ENCODE peak calls at places on chromosomes 11 and 22, in ten cellular contexts. One of them, this sample, is unnamed. For H3K4me1, the result is how much of the 10 kb centered on the place peaks cover.

GRCh38 chr11:68071281-68072048 is 32.6 kb downstream of the TCIRG1 start:
- DNase-seq in endodermal cell: no peak
- DNase-seq in mucosa of descending colon: no peak
- DNase-seq in neuronal stem cell: no peak
- DNase-seq in prostate gland: no peak
- DNase-seq in left ventricle myocardium inferior: no peak
- DNase-seq in uterus: no peak
- DNase-seq in GM23338: no peak
- DNase-seq in HCT116: no peak
- DNase-seq in naive thymus-derived CD4-positive, alpha-beta T cell: no peak
- DNase-seq in this sample: no peak

GRCh38 chr11:93481279-93481678 is 61.9 kb downstream of the SMCO4 start:
- DNase-seq in endodermal cell: no peak
- DNase-seq in mucosa of descending colon: peak
- DNase-seq in neuronal stem cell: no peak
- DNase-seq in prostate gland: no peak
- DNase-seq in left ventricle myocardium inferior: no peak
- DNase-seq in uterus: no peak
- DNase-seq in GM23338: no peak
- DNase-seq in HCT116: no peak
- DNase-seq in naive thymus-derived CD4-positive, alpha-beta T cell: no peak
- DNase-seq in this sample: no peak

GRCh38 chr22:46064966-46065666 is 85.2 kb upstream of the PPARA start:
- DNase-seq in endodermal cell: peak
- DNase-seq in mucosa of descending colon: no peak
- DNase-seq in neuronal stem cell: no peak
- DNase-seq in prostate gland: no peak
- DNase-seq in left ventricle myocardium inferior: peak
- DNase-seq in uterus: peak
- DNase-seq in GM23338: no peak
- DNase-seq in HCT116: no peak
- DNase-seq in naive thymus-derived CD4-positive, alpha-beta T cell: no peak
- DNase-seq in this sample: no peak

GRCh38 chr11:113377606-113378005 is 10.0 kb upstream of the ANKK1 start:
- DNase-seq in endodermal cell: no peak
- DNase-seq in mucosa of descending colon: no peak
- DNase-seq in neuronal stem cell: no peak
- DNase-seq in prostate gland: no peak
- DNase-seq in left ventricle myocardium inferior: no peak
- DNase-seq in uterus: no peak
- DNase-seq in GM23338: no peak
- DNase-seq in HCT116: no peak
- DNase-seq in naive thymus-derived CD4-positive, alpha-beta T cell: no peak
- DNase-seq in this sample: no peak

GRCh38 chr11:3853935-3854659 is 1.4 kb upstream of the STIM1 start:
- DNase-seq in endodermal cell: no peak
- DNase-seq in mucosa of descending colon: peak
- DNase-seq in neuronal stem cell: no peak
- DNase-seq in prostate gland: peak
- DNase-seq in left ventricle myocardium inferior: peak
- DNase-seq in uterus: peak
- DNase-seq in GM23338: no peak
- DNase-seq in HCT116: no peak
- DNase-seq in naive thymus-derived CD4-positive, alpha-beta T cell: peak
- DNase-seq in this sample: peak

GRCh38 chr11:128687321-128687720 is 6.6 kb upstream of the FLI1 start:
- DNase-seq in endodermal cell: peak
- DNase-seq in mucosa of descending colon: peak
- DNase-seq in neuronal stem cell: no peak
- DNase-seq in prostate gland: no peak
- DNase-seq in left ventricle myocardium inferior: no peak
- DNase-seq in uterus: no peak
- DNase-seq in GM23338: peak
- DNase-seq in HCT116: no peak
- DNase-seq in naive thymus-derived CD4-positive, alpha-beta T cell: no peak
- DNase-seq in this sample: no peak

GRCh38 chr22:43901976-43902643 is 10.3 kb upstream of the PNPLA5 start:
- DNase-seq in endodermal cell: no peak
- DNase-seq in mucosa of descending colon: no peak
- DNase-seq in neuronal stem cell: no peak
- DNase-seq in prostate gland: no peak
- DNase-seq in left ventricle myocardium inferior: no peak
- DNase-seq in uterus: no peak
- DNase-seq in GM23338: no peak
- DNase-seq in HCT116: no peak
- DNase-seq in naive thymus-derived CD4-positive, alpha-beta T cell: no peak
- DNase-seq in this sample: no peak

GRCh38 chr11:10309163-10310093 is 4.6 kb downstream of the ADM start:
- DNase-seq in endodermal cell: peak
- DNase-seq in mucosa of descending colon: peak
- DNase-seq in neuronal stem cell: no peak
- DNase-seq in prostate gland: peak
- DNase-seq in left ventricle myocardium inferior: peak
- DNase-seq in uterus: peak
- DNase-seq in GM23338: peak
- DNase-seq in HCT116: peak
- DNase-seq in naive thymus-derived CD4-positive, alpha-beta T cell: no peak
- DNase-seq in this sample: no peak

DNA sequence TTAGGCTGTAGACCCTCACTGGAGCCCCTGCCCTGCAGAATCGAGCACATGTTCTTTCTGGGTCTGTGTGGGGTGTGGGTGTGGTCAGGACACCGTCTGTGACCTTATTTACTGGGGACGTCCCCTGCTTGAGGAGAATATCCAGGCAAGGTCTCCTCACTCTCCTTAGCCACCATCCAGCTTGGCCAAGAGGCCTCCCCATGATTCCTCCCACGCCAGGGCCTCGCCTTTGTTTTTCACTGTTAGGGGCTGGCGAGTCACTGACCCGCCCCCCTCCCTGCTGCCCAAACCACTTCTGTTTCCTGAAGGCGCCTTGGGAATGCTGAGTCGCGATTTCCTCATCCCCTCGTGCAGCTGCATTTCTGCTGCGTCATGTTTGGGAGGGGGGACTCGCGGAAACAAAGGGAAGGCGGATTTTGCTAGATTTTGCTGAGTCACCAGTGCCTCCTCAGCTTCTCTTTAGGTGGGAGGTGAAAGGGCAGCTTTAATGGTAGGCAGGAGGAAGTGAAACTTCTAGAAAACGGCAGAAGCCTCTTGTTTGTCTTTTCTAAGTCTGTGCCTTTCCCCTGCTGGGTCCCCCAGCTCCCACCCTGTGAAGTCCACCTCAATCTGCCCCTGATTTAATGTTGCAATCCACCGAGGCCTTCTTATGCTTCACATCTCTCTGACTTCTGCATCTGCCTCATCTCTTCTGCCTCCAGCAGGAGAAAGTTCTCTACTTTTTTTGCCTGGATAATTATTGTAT is 4.0 kb upstream of the HMOX1 start:
- DNase-seq in endodermal cell: peak
- DNase-seq in mucosa of descending colon: peak
- DNase-seq in neuronal stem cell: peak
- DNase-seq in prostate gland: peak
- DNase-seq in left ventricle myocardium inferior: peak
- DNase-seq in uterus: peak
- DNase-seq in GM23338: peak
- DNase-seq in HCT116: peak
- DNase-seq in naive thymus-derived CD4-positive, alpha-beta T cell: no peak
- DNase-seq in this sample: peak
- H3K4me3 ChIP-seq in endodermal cell: no peak
- H3K4me3 ChIP-seq in mucosa of descending colon: no peak
- H3K4me3 ChIP-seq in neuronal stem cell: peak
- H3K4me3 ChIP-seq in prostate gland: no peak
- H3K4me3 ChIP-seq in left ventricle myocardium inferior: no peak
- H3K4me3 ChIP-seq in uterus: no peak
- H3K4me3 ChIP-seq in GM23338: no peak
- H3K4me3 ChIP-seq in HCT116: peak
- H3K4me3 ChIP-seq in naive thymus-derived CD4-positive, alpha-beta T cell: no peak
- H3K4me3 ChIP-seq in this sample: no peak

DNA sequence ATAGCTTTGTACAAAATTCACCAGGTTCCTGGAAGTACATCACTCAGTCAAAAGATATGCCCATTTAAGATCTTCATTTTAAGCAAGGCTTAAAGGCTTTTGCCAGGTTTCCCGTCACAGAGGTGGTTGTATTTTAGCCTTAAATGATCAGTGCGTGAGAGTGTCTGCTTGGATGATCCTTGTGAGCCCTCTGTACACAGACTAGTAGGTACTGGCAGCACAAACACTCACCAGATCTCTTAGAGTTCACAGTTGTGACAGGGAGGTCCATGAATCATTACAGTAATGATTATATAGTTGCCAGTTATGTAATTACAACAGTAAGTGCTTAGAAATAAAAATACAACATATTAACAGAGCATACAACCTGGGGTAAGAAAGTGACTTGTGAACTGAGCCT is 84.2 kb upstream of the SLC25A18 start:
- DNase-seq in endodermal cell: peak
- DNase-seq in mucosa of descending colon: no peak
- DNase-seq in neuronal stem cell: no peak
- DNase-seq in prostate gland: no peak
- DNase-seq in left ventricle myocardium inferior: no peak
- DNase-seq in uterus: no peak
- DNase-seq in GM23338: no peak
- DNase-seq in HCT116: no peak
- DNase-seq in naive thymus-derived CD4-positive, alpha-beta T cell: no peak
- DNase-seq in this sample: no peak
- H3K4me1 ChIP-seq in endodermal cell: under half
- H3K4me1 ChIP-seq in mucosa of descending colon: under half
- H3K4me1 ChIP-seq in neuronal stem cell: under half
- H3K4me1 ChIP-seq in prostate gland: under half
- H3K4me1 ChIP-seq in left ventricle myocardium inferior: under half
- H3K4me1 ChIP-seq in uterus: under half
- H3K4me1 ChIP-seq in GM23338: under half
- H3K4me1 ChIP-seq in HCT116: under half
- H3K4me1 ChIP-seq in naive thymus-derived CD4-positive, alpha-beta T cell: under half
- H3K4me1 ChIP-seq in this sample: under half

GRCh38 chr11:86676533-86677154 is 4.2 kb upstream of the ME3 start:
- DNase-seq in endodermal cell: peak
- DNase-seq in mucosa of descending colon: peak
- DNase-seq in neuronal stem cell: peak
- DNase-seq in prostate gland: no peak
- DNase-seq in left ventricle myocardium inferior: no peak
- DNase-seq in uterus: no peak
- DNase-seq in GM23338: peak
- DNase-seq in HCT116: peak
- DNase-seq in naive thymus-derived CD4-positive, alpha-beta T cell: no peak
- DNase-seq in this sample: no peak

GRCh38 chr11:86676010-86676409 is 3.6 kb upstream of the ME3 start:
- DNase-seq in endodermal cell: no peak
- DNase-seq in mucosa of descending colon: peak
- DNase-seq in neuronal stem cell: no peak
- DNase-seq in prostate gland: no peak
- DNase-seq in left ventricle myocardium inferior: no peak
- DNase-seq in uterus: no peak
- DNase-seq in GM23338: no peak
- DNase-seq in HCT116: no peak
- DNase-seq in naive thymus-derived CD4-positive, alpha-beta T cell: no peak
- DNase-seq in this sample: no peak

GRCh38 chr11:86678823-86679222 is 6.4 kb upstream of the ME3 start:
- DNase-seq in endodermal cell: peak
- DNase-seq in mucosa of descending colon: no peak
- DNase-seq in neuronal stem cell: peak
- DNase-seq in prostate gland: no peak
- DNase-seq in left ventricle myocardium inferior: no peak
- DNase-seq in uterus: no peak
- DNase-seq in GM23338: no peak
- DNase-seq in HCT116: no peak
- DNase-seq in naive thymus-derived CD4-positive, alpha-beta T cell: no peak
- DNase-seq in this sample: no peak

GRCh38 chr11:86681039-86681745 is 8.8 kb upstream of the ME3 start:
- DNase-seq in endodermal cell: no peak
- DNase-seq in mucosa of descending colon: no peak
- DNase-seq in neuronal stem cell: no peak
- DNase-seq in prostate gland: no peak
- DNase-seq in left ventricle myocardium inferior: no peak
- DNase-seq in uterus: no peak
- DNase-seq in GM23338: no peak
- DNase-seq in HCT116: no peak
- DNase-seq in naive thymus-derived CD4-positive, alpha-beta T cell: no peak
- DNase-seq in this sample: no peak

GRCh38 chr11:86678296-86678695 is 5.9 kb upstream of the ME3 start:
- DNase-seq in endodermal cell: no peak
- DNase-seq in mucosa of descending colon: no peak
- DNase-seq in neuronal stem cell: peak
- DNase-seq in prostate gland: no peak
- DNase-seq in left ventricle myocardium inferior: no peak
- DNase-seq in uterus: no peak
- DNase-seq in GM23338: no peak
- DNase-seq in HCT116: no peak
- DNase-seq in naive thymus-derived CD4-positive, alpha-beta T cell: no peak
- DNase-seq in this sample: no peak
- H3K4me3 ChIP-seq in endodermal cell: no peak
- H3K4me3 ChIP-seq in mucosa of descending colon: no peak
- H3K4me3 ChIP-seq in neuronal stem cell: no peak
- H3K4me3 ChIP-seq in prostate gland: no peak
- H3K4me3 ChIP-seq in left ventricle myocardium inferior: no peak
- H3K4me3 ChIP-seq in uterus: no peak
- H3K4me3 ChIP-seq in GM23338: no peak
- H3K4me3 ChIP-seq in HCT116: no peak
- H3K4me3 ChIP-seq in naive thymus-derived CD4-positive, alpha-beta T cell: no peak
- H3K4me3 ChIP-seq in this sample: no peak

GRCh38 chr11:13013054-13013488 is 4.0 kb downstream of the RASSF10 start:
- DNase-seq in endodermal cell: no peak
- DNase-seq in mucosa of descending colon: no peak
- DNase-seq in neuronal stem cell: no peak
- DNase-seq in prostate gland: no peak
- DNase-seq in left ventricle myocardium inferior: no peak
- DNase-seq in uterus: no peak
- DNase-seq in GM23338: no peak
- DNase-seq in HCT116: no peak
- DNase-seq in naive thymus-derived CD4-positive, alpha-beta T cell: no peak
- DNase-seq in this sample: no peak

GRCh38 chr11:13012037-13012693 is 3.0 kb downstream of the RASSF10 start:
- DNase-seq in endodermal cell: peak
- DNase-seq in mucosa of descending colon: peak
- DNase-seq in neuronal stem cell: peak
- DNase-seq in prostate gland: no peak
- DNase-seq in left ventricle myocardium inferior: no peak
- DNase-seq in uterus: no peak
- DNase-seq in GM23338: peak
- DNase-seq in HCT116: no peak
- DNase-seq in naive thymus-derived CD4-positive, alpha-beta T cell: no peak
- DNase-seq in this sample: no peak

GRCh38 chr11:13010737-13011342 is 1.7 kb downstream of the RASSF10 start:
- DNase-seq in endodermal cell: peak
- DNase-seq in mucosa of descending colon: peak
- DNase-seq in neuronal stem cell: peak
- DNase-seq in prostate gland: no peak
- DNase-seq in left ventricle myocardium inferior: no peak
- DNase-seq in uterus: no peak
- DNase-seq in GM23338: peak
- DNase-seq in HCT116: no peak
- DNase-seq in naive thymus-derived CD4-positive, alpha-beta T cell: no peak
- DNase-seq in this sample: no peak

GRCh38 chr11:13009921-13010736 is 1.0 kb downstream of the RASSF10 start:
- DNase-seq in endodermal cell: peak
- DNase-seq in mucosa of descending colon: peak
- DNase-seq in neuronal stem cell: peak
- DNase-seq in prostate gland: no peak
- DNase-seq in left ventricle myocardium inferior: no peak
- DNase-seq in uterus: no peak
- DNase-seq in GM23338: peak
- DNase-seq in HCT116: no peak
- DNase-seq in naive thymus-derived CD4-positive, alpha-beta T cell: no peak
- DNase-seq in this sample: no peak

DNA sequence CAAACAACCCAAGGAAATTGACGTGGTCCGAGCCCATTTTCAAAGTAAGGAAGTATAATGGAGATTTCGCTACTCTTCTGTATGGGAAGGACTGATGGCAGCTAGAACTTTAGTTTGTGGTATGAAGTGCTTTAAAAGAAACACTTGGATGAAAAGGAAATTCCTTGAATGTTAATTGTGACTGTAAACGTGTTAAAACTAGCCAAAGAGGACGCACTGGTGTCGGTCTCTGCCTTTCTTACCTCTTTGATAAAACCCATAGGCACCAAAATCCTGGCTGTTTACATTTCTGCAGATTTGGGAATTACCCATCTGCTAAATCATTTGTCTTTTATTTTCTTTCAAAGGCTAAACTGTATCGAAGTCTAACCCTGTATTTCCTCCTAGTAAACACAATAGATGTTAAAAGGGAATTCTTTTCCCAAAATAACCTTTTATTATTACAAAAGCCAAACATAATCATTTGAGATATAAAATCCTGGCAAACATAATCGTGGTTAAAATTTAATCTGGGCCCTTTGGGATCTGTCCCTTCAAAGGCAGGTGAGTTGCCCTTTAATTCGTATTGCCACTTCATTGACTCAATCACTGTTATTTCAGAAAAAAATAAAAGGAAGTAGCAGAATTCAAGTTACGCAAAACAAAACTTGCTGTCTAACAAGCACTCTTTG is 2.4 kb downstream of the RASSF10 start:
- DNase-seq in endodermal cell: no peak
- DNase-seq in mucosa of descending colon: no peak
- DNase-seq in neuronal stem cell: no peak
- DNase-seq in prostate gland: no peak
- DNase-seq in left ventricle myocardium inferior: no peak
- DNase-seq in uterus: no peak
- DNase-seq in GM23338: no peak
- DNase-seq in HCT116: no peak
- DNase-seq in naive thymus-derived CD4-positive, alpha-beta T cell: no peak
- DNase-seq in this sample: no peak
- H3K4me1 ChIP-seq in endodermal cell: under half
- H3K4me1 ChIP-seq in mucosa of descending colon: under half
- H3K4me1 ChIP-seq in neuronal stem cell: under half
- H3K4me1 ChIP-seq in prostate gland: under half
- H3K4me1 ChIP-seq in left ventricle myocardium inferior: under half
- H3K4me1 ChIP-seq in uterus: under half
- H3K4me1 ChIP-seq in GM23338: under half
- H3K4me1 ChIP-seq in HCT116: under half
- H3K4me1 ChIP-seq in naive thymus-derived CD4-positive, alpha-beta T cell: under half
- H3K4me1 ChIP-seq in this sample: under half